ENCODE peak calls at places on chromosome X, in eight cellular contexts. W, G, K, S, D, I, M and X are unnamed samples.

GRCh38 chrX:71541546-71542022 is 8.7 kb downstream of the OGT start:
- DNase-seq in M (peak), W (no peak), K (peak), S (no peak), G (no peak), D (peak), I (no peak), X (peak)

GRCh38 chrX:53594354-53594753 is 92.2 kb downstream of the HUWE1 start:
- DNase-seq in K (peak), W (no peak), I (no peak), S (no peak), D (no peak), M (peak), G (no peak), X (peak)

GRCh38 chrX:20046270-20046669 is 55.4 kb upstream of the BCLAF3 start:
- DNase-seq in G (no peak), D (no peak), K (no peak), M (no peak), W (no peak), S (no peak), I (no peak), X (no peak)

GRCh38 chrX:45322382-45322781 is 121.7 kb upstream of the DIPK2B start:
- DNase-seq in D (peak), K (peak), I (peak), W (no peak), S (peak), M (peak), G (peak), X (peak)

GRCh38 chrX:68684291-68684918 is 36.9 kb downstream of the STARD8 start:
- DNase-seq in K (peak), M (no peak), G (no peak), S (no peak), W (peak), I (no peak), D (no peak), X (no peak)

GRCh38 chrX:2486476-2487133 is 14.2 kb downstream of the DHRSX start:
- DNase-seq in I (no peak), G (no peak), D (no peak), S (no peak), K (no peak), M (no peak), W (no peak), X (no peak)

GRCh38 chrX:86016189-86016588 is 31.2 kb downstream of the CHM start:
- DNase-seq in G (no peak), M (no peak), K (no peak), S (no peak), D (no peak), I (no peak), W (no peak), X (no peak)

GRCh38 chrX:101550362-101550761 is at the start of gene ARMCX1:
- DNase-seq in S (peak), W (no peak), M (peak), K (peak), G (no peak), I (no peak), D (peak), X (peak)

GRCh38 chrX:71082778-71083177 is 12.9 kb upstream of the FOXO4 start:
- DNase-seq in W (no peak), K (no peak), I (no peak), G (no peak), S (no peak), D (no peak), M (no peak), X (no peak)

GRCh38 chrX:14946721-14947120 is 73.5 kb downstream of the MOSPD2 start:
- DNase-seq in I (peak), G (no peak), M (no peak), W (no peak), S (no peak), D (no peak), K (no peak), X (no peak)

GRCh38 chrX:2708016-2708415 is 16.9 kb downstream of the CD99 start:
- DNase-seq in K (peak), G (no peak), W (no peak), I (peak), S (no peak), M (no peak), D (peak), X (no peak)

GRCh38 chrX:1807301-1807731 is 192.5 kb downstream of the ASMT start:
- DNase-seq in M (peak), K (no peak), S (no peak), W (no peak), D (peak), I (no peak), G (no peak), X (no peak)

GRCh38 chrX:98516120-98516519 is 1632.4 kb downstream of the RPA4 start:
- DNase-seq in D (no peak), S (no peak), W (no peak), G (no peak), K (no peak), M (no peak), I (no peak), X (no peak)

GRCh38 chrX:104647084-104647483 is 81.1 kb downstream of the IL1RAPL2 start:
- DNase-seq in I (no peak), S (no peak), W (no peak), D (no peak), M (no peak), K (no peak), G (no peak), X (no peak)

GRCh38 chrX:19810809-19811208 is 76.6 kb downstream of the SH3KBP1 start:
- DNase-seq in M (peak), S (no peak), I (no peak), G (no peak), W (no peak), K (peak), D (no peak), X (no peak)

GRCh38 chrX:64758047-64758446 is 218.2 kb downstream of the ZC4H2 start:
- DNase-seq in S (no peak), I (no peak), K (no peak), D (no peak), G (no peak), M (no peak), W (no peak), X (no peak)

GRCh38 chrX:111007238-111007637 is 88.8 kb upstream of the PAK3 start:
- DNase-seq in S (no peak), I (no peak), K (no peak), G (no peak), D (no peak), W (no peak), M (no peak), X (no peak)

GRCh38 chrX:71509289-71509688 is 23.6 kb upstream of the OGT start:
- DNase-seq in K (no peak), G (no peak), S (no peak), W (no peak), M (no peak), I (no peak), D (no peak), X (no peak)

GRCh38 chrX:23844502-23845138 is 61.6 kb downstream of the SAT1 start:
- DNase-seq in K (peak), W (peak), G (no peak), S (peak), M (peak), I (no peak), D (no peak), X (peak)

GRCh38 chrX:10175317-10175871 is 18.6 kb downstream of the CLCN4 start:
- DNase-seq in I (no peak), M (peak), W (no peak), G (no peak), K (peak), S (no peak), D (no peak), X (peak)

GRCh38 chrX:154093965-154094364 is 3.6 kb downstream of the MECP2 start:
- DNase-seq in M (no peak), I (no peak), W (no peak), D (no peak), K (no peak), G (no peak), S (no peak), X (no peak)
- H3K4me3 ChIP-seq in M (no peak), I (no peak), W (peak), D (no peak), K (no peak), G (no peak), S (no peak), X (peak)

GRCh38 chrX:49101629-49101984 is 21.9 kb upstream of the WDR45 start:
- DNase-seq in K (no peak), D (no peak), M (no peak), I (peak), G (no peak), S (no peak), W (peak), X (no peak)
- H3K9ac ChIP-seq in K (peak), D (no peak), M (peak), I (peak), G (peak), S (peak), W (peak), X (no peak)

GRCh38 chrX:13357925-13358324 is 38.1 kb upstream of the ATXN3L start:
- DNase-seq in K (peak), S (no peak), W (no peak), G (no peak), D (peak), M (peak), I (no peak), X (peak)
- H3K27ac ChIP-seq in K (peak), S (no peak), W (no peak), G (no peak), D (peak), M (no peak), I (no peak), X (no peak)

GRCh38 chrX:73850124-73851013 is 287.4 kb downstream of the CHIC1 start:
- DNase-seq in K (no peak), G (peak), D (peak), M (peak), I (peak), W (peak), S (peak), X (peak)

GRCh38 chrX:73847991-73848390 is 285.0 kb downstream of the CHIC1 start:
- DNase-seq in K (no peak), I (peak), S (no peak), D (no peak), W (no peak), M (no peak), G (no peak), X (no peak)

GRCh38 chrX:73851014-73852009 is 288.3 kb downstream of the CHIC1 start:
- DNase-seq in S (peak), G (peak), I (peak), W (peak), D (peak), K (no peak), M (peak), X (peak)

GRCh38 chrX:73852022-73852421 is 289.0 kb downstream of the CHIC1 start:
- DNase-seq in D (no peak), W (no peak), K (no peak), S (no peak), I (no peak), M (no peak), G (no peak), X (no peak)

GRCh38 chrX:73849054-73849453 is 286.1 kb downstream of the CHIC1 start:
- DNase-seq in I (no peak), G (no peak), M (no peak), K (no peak), S (no peak), W (no peak), D (no peak), X (no peak)
- H3K4me3 ChIP-seq in I (peak), G (peak), M (peak), K (no peak), S (peak), W (peak), D (peak), X (peak)

GRCh38 chrX:33082371-33082770 is 129.0 kb downstream of the DMD start:
- DNase-seq in W (no peak), G (no peak), I (no peak), K (no peak), D (no peak), M (no peak), S (no peak), X (no peak)
- H3K9ac ChIP-seq in W (no peak), G (no peak), I (no peak), K (no peak), D (no peak), M (no peak), S (no peak), X (no peak)